ENCODE peak calls at places on chromosome X, in four cellular contexts. F is IMR-90, X is neuronal stem cell, J is H9. V is an unnamed sample.
A peak's percentile ranks its signal among the peaks of the same experiment; 100 is the strongest.

GRCh38 chrX:38151426-38151825 is 69.2 kb downstream of the SRPX start:
- DNase-seq in J (no peak), X (no peak), F (peak; percentile 34), V (peak; percentile 28)

GRCh38 chrX:58025979-58026378 is 115.7 kb upstream of the ZXDA start:
- DNase-seq in J (no peak), F (peak; percentile 25), X (no peak), V (peak; percentile 10)

GRCh38 chrX:51608766-51609165 is 9.9 kb downstream of the CENPVL3 start:
- DNase-seq in F (peak; percentile 2), J (no peak), X (no peak), V (peak; percentile 61)

GRCh38 chrX:67342138-67342537 is 201.7 kb upstream of the AR start:
- DNase-seq in X (no peak), F (no peak), J (no peak), V (no peak)

GRCh38 chrX:69603566-69604194 is 12.2 kb upstream of the EDA start:
- DNase-seq in X (no peak), F (no peak), J (peak; percentile 24), V (peak; percentile 1)

GRCh38 chrX:51336584-51336983 is 4.0 kb downstream of the NUDT10 start:
- DNase-seq in J (peak; percentile 30), X (no peak), F (peak; percentile 40), V (peak; percentile 22)

GRCh38 chrX:17631647-17632046 is 105.6 kb upstream of the SCML1 start:
- DNase-seq in X (no peak), F (no peak), J (no peak), V (no peak)

GRCh38 chrX:97126020-97126419 is 242.3 kb downstream of the RPA4 start:
- DNase-seq in F (peak; percentile 73), X (no peak), J (no peak), V (peak; percentile 9)

GRCh38 chrX:68808686-68809357 is 20.0 kb upstream of the EFNB1 start:
- DNase-seq in J (peak; percentile 57), F (no peak), X (no peak), V (peak; percentile 2)

GRCh38 chrX:63675716-63676115 is 109.3 kb downstream of the ARHGEF9 start:
- DNase-seq in F (no peak), X (no peak), J (no peak), V (no peak)

GRCh38 chrX:13194291-13195103 is 125.4 kb downstream of the ATXN3L start:
- DNase-seq in X (no peak), J (no peak), F (no peak), V (peak; percentile 6)

GRCh38 chrX:56219702-56220101 is 12.5 kb upstream of the KLF8 start:
- DNase-seq in F (no peak), J (no peak), X (no peak), V (no peak)

GRCh38 chrX:107153005-107153404 is 34.4 kb upstream of the RBM41 start:
- DNase-seq in F (no peak), X (no peak), J (no peak), V (no peak)

GRCh38 chrX:132612990-132613564 is 124.2 kb upstream of the MBNL3 start:
- DNase-seq in J (peak; percentile 44), X (no peak), F (peak; percentile 4), V (peak; percentile 47)

GRCh38 chrX:66553973-66554372 is 84.9 kb downstream of the EDA2R start:
- DNase-seq in X (no peak), J (no peak), F (no peak), V (no peak)

GRCh38 chrX:110415440-110416167 is 57.0 kb downstream of the RTL9 start:
- DNase-seq in F (peak; percentile 74), J (no peak), X (no peak), V (no peak)

GRCh38 chrX:12469296-12469695 is 321.9 kb upstream of the PRPS2 start:
- DNase-seq in X (no peak), F (no peak), J (no peak), V (no peak)

GRCh38 chrX:133638285-133638684 is 223.0 kb upstream of the GPC4 start:
- DNase-seq in J (no peak), X (no peak), F (no peak), V (no peak)

DNA sequence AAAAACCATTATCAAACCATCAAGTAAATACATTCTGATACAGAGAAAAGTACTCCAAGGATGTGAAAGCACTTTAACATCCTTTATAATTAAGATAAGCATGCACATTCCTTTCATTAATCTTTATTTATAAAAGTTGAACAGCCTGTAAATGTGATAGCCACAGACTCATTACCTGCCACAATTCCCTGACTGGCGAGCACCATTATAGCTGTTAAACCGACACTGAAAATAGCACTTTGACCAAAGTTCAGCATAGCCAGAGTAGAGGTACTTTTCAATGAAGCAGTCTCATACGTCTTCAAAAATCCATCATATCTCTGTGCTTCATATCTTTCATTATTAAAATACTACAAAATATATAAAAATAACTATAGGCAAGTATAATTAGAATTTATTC is 84.7 kb downstream of the ABCB7 start:
- DNase-seq in F (no peak), X (no peak), J (no peak), V (no peak)
- H3K9ac ChIP-seq in F (no peak overlapping the region), X (no peak overlapping the region), J (no peak overlapping the region), V (no peak overlapping the region)

DNA sequence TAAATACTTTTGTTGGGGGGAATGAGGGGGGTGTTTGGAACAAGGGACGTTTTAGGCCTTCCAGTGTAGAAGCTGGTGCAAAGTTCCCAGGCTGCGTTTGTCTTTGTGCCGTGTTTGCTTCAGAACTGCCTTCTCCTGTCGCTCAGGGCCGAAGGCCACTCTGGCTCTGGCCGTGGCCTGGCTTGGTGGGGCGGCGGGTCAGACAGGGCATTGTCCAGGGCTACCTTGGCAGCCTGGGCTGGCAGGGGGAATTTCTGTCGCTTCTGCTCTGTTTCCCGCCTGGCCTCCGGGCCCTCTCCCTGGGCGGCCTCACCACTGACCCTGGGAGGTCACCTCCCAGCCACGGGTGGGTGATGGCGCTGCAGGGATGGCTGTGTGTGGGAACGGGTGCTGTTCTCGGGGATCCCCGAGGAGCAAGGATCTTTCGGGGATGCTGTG is 140.0 kb downstream of the COL4A6 start:
- DNase-seq in F (no peak), X (no peak), J (no peak), V (no peak)
- H4K91ac ChIP-seq in F (no peak overlapping the region), X (no peak overlapping the region), J (no peak overlapping the region), V (peak overlapping the region; percentile 34)

DNA sequence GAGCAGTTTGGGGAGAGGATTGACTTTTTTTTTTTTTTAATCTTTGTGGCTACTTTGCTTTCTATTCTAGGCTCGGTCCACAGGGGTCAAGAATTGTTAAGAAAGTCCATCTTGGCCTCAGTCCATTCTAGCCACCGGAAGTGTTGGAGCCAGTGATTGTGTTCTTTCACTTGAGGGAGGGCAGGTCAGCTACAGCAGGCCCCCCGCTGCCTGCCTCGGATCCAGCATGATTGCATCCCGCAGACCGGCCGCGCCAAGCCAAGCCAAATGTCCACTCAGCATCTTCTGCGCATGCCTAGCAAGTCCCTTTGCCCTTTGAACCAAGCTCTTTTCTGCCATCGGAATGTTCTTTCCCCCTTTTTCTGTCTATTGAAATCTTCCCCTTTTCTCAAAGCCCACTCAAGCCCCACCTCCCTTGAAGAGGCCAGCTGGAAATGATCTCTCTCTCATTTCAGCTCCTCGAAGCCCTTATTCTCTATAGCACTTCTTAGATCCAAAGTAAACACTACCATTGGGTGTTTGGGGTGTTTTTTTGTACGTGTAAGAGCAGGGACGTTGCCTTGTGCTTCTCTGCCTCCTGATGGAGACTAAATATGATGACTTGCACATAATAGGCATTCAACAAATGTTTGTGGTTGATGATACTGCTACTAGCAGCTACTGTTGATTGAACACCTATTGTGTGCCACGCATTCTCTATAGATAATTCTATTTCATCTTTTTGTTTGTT is 147.8 kb upstream of the BCOR start:
- DNase-seq in X (no peak), F (no peak), J (no peak), V (peak; percentile 61)
- H3K4me2 ChIP-seq in X (no peak overlapping the region), F (peak overlapping the region; percentile 55), J (no peak overlapping the region), V (no peak overlapping the region)

DNA sequence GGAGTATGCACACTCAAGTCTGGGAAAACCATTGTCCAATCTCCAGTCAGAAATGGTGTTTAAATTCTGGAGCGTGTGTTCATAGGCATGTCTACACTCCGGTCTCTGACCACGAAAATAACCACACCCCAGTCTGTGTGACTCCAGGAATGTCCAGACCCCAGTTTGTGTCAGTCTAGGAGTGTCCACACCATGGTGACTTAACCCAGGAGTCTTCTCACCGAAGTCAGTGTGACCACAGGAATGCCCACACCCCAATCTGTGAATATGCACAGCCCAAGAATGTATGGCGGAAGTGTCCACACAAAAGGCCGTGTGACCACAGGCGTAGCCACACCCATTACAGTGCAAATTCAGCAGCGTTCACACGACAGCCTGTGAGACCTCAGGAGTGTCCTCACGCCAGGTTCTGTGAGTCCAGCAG is 11.4 kb downstream of the FTSJ1 start:
- DNase-seq in X (no peak), J (no peak), F (peak; percentile 89), V (peak; percentile 99)
- H3K9ac ChIP-seq in X (no peak overlapping the region), J (no peak overlapping the region), F (no peak overlapping the region), V (no peak overlapping the region)

GRCh38 chrX:20712811-20713210 is 446.1 kb upstream of the RPS6KA3 start:
- DNase-seq in J (no peak), F (no peak), X (no peak), V (no peak)
- H4K91ac ChIP-seq in J (no peak overlapping the region), F (no peak overlapping the region), X (no peak overlapping the region), V (no peak overlapping the region)

DNA sequence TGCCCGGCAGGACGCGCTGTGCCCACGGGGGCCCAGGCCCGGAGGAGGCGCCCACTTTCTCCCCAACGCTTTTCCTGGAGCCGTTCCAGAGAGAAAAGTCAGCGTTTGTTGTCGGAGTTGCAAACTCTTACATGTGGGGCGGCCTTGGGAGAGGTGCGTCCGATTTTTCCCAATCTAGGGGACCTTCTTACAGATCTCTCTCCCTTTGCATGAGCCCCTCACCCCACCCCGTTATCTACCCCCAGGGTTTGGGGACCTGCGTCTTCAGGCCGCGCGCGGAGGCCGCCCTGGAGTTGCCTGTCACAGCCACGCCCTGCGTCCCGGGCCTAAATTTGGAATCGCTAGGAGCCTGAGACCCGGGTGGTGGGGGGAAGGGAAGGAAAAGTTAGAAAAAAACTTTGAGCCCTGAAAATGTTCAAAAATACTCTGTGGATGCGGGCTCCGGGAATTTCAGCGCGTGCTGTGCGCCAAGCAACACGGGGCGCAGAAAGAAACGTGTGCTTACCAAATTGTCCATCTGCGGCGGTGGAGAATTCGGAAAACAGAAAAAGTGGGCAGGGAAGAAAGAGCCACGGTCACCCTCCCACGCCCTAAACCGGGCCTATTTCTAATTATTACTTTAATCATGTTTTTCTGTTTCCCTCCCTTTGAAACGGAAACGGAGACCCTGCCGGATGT is 587 bp downstream of the CD99 start:
- DNase-seq in J (no peak), X (no peak), F (peak; percentile 31), V (peak; percentile 66)
- H3K4me2 ChIP-seq in J (peak overlapping the region; percentile 74), X (peak overlapping the region; percentile 87), F (peak overlapping the region; percentile 79), V (peak overlapping the region; percentile 95)

DNA sequence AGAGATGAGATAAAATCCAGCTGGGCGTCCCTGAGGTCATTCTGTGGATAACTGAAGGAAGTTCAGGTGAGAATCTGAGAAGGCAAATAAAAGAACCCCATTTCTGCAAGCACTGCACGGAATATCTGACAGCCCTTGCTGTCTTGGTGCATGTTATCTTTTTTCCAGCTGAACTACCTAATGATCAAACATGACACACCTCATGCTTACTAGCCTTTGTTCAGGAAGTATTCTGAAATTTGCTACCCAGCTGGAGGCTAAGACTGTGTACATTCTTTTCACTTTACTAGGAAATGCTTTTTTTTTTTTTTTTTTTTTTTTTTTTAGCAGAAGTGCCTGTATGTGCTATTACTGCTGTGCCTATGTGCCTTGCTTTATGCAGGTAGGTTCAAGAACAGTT is 718.1 kb downstream of the SMARCA1 start:
- DNase-seq in X (no peak), F (no peak), J (no peak), V (no peak)
- H3K9ac ChIP-seq in X (no peak overlapping the region), F (no peak overlapping the region), J (no peak overlapping the region), V (no peak overlapping the region)

GRCh38 chrX:2474280-2474962 is 26.4 kb downstream of the DHRSX start:
- DNase-seq in X (no peak), J (peak; percentile 62), F (no peak), V (no peak)
- H4K91ac ChIP-seq in X (peak overlapping the region; percentile 74), J (no peak overlapping the region), F (no peak overlapping the region), V (no peak overlapping the region)